ENCODE peak calls at places on chromosomes 5 and 9, in five cellular contexts. R is osteoblast; I is CD4-positive, CD25-positive, alpha-beta regulatory T cell; F is HFF-Myc; A is OCI-LY7. H is an unnamed sample.

GRCh38 chr5:168020522-168021294 is 270.7 kb upstream of the WWC1 start:
- DNase-seq in R (peak), I (no peak), F (no peak), A (no peak), H (no peak)

GRCh38 chr5:58411372-58411771 is 48.5 kb downstream of the PLK2 start:
- DNase-seq in R (no peak), I (no peak), F (no peak), A (no peak), H (no peak)

GRCh38 chr5:74412064-74412463 is 228.5 kb downstream of the ENC1 start:
- DNase-seq in R (no peak), I (no peak), F (no peak), A (no peak), H (no peak)

GRCh38 chr5:17796757-17797398 is 162.6 kb downstream of the TAF11L14 start:
- DNase-seq in R (no peak), I (no peak), F (no peak), A (no peak), H (no peak)

GRCh38 chr9:137304383-137305059 is 2.5 kb upstream of the NRARP start:
- DNase-seq in R (peak), I (no peak), F (no peak), A (no peak), H (peak)

GRCh38 chr5:140182803-140183367 is 7.9 kb downstream of the CYSTM1 start:
- DNase-seq in R (no peak), I (no peak), F (no peak), A (no peak), H (no peak)

GRCh38 chr5:139459451-139459934 is 3.0 kb downstream of the ECSCR start:
- DNase-seq in R (no peak), I (no peak), F (no peak), A (no peak), H (peak)

GRCh38 chr9:73125651-73126050 is 26.0 kb upstream of the ANXA1 start:
- DNase-seq in R (no peak), I (no peak), F (no peak), A (no peak), H (no peak)

GRCh38 chr9:79357620-79358019 is 214.1 kb upstream of the TLE4 start:
- DNase-seq in R (no peak), I (no peak), F (no peak), A (no peak), H (no peak)

GRCh38 chr5:173311818-173312585 is 16.2 kb downstream of the STC2 start:
- DNase-seq in R (no peak), I (no peak), F (no peak), A (no peak), H (no peak)

GRCh38 chr9:85521331-85522197 is 220.2 kb downstream of the AGTPBP1 start:
- DNase-seq in R (no peak), I (no peak), F (no peak), A (no peak), H (no peak)

GRCh38 chr9:127523312-127523851 is 72.1 kb downstream of the LRSAM1 start:
- DNase-seq in R (peak), I (no peak), F (no peak), A (no peak), H (no peak)

GRCh38 chr5:42595597-42595996 is 161.0 kb upstream of the CCDC152 start:
- DNase-seq in R (no peak), I (no peak), F (no peak), A (no peak), H (no peak)

GRCh38 chr5:76404694-76405306 is 1.7 kb downstream of the IQGAP2 start:
- DNase-seq in R (no peak), I (no peak), F (no peak), A (peak), H (no peak)

GRCh38 chr5:162496080-162496808 is 428.7 kb downstream of the GABRG2 start:
- DNase-seq in R (no peak), I (no peak), F (no peak), A (no peak), H (no peak)

GRCh38 chr9:110197330-110198187 is 10.4 kb downstream of the C9orf152 start:
- DNase-seq in R (no peak), I (no peak), F (no peak), A (no peak), H (no peak)

GRCh38 chr5:124302504-124302903 is 443.9 kb downstream of the ZNF608 start:
- DNase-seq in R (no peak), I (no peak), F (no peak), A (no peak), H (no peak)

GRCh38 chr5:125137535-125137934 is 391.1 kb upstream of the ZNF608 start:
- DNase-seq in R (no peak), I (no peak), F (no peak), A (peak), H (no peak)

GRCh38 chr5:173283318-173284288 is 44.6 kb downstream of the STC2 start:
- DNase-seq in R (peak), I (peak), F (peak), A (peak), H (peak)

GRCh38 chr9:105475302-105475701 is 27.5 kb downstream of the FSD1L start:
- DNase-seq in R (no peak), I (no peak), F (no peak), A (peak), H (no peak)

GRCh38 chr5:173757817-173758216 is 130.3 kb upstream of the CPEB4 start:
- DNase-seq in R (no peak), I (no peak), F (no peak), A (no peak), H (no peak)

GRCh38 chr5:67291671-67292070 is 95.1 kb upstream of the CD180 start:
- DNase-seq in R (no peak), I (no peak), F (no peak), A (no peak), H (no peak)

GRCh38 chr5:126683912-126684311 is 83.2 kb downstream of the PHAX start:
- DNase-seq in R (no peak), I (no peak), F (no peak), A (no peak), H (no peak)

GRCh38 chr5:78893959-78894676 is 91.0 kb downstream of the ARSB start:
- DNase-seq in R (no peak), I (no peak), F (no peak), A (peak), H (peak)

GRCh38 chr9:70390922-70391321 is 23.5 kb downstream of the KLF9 start:
- DNase-seq in R (no peak), I (no peak), F (no peak), A (no peak), H (no peak)

GRCh38 chr9:114677418-114677817 is 4.6 kb downstream of the TEX48 start:
- DNase-seq in R (peak), I (no peak), F (peak), A (no peak), H (no peak)

GRCh38 chr5:141402553-141403328 is at the start of gene PCDHGA9:
- DNase-seq in R (no peak), I (no peak), F (no peak), A (no peak), H (no peak)

GRCh38 chr5:5891350-5891749 is 468.9 kb downstream of the ICE1 start:
- DNase-seq in R (no peak), I (no peak), F (no peak), A (no peak), H (no peak)

GRCh38 chr5:38601843-38602424 is 45.5 kb upstream of the LIFR start:
- DNase-seq in R (peak), I (no peak), F (no peak), A (no peak), H (no peak)

DNA sequence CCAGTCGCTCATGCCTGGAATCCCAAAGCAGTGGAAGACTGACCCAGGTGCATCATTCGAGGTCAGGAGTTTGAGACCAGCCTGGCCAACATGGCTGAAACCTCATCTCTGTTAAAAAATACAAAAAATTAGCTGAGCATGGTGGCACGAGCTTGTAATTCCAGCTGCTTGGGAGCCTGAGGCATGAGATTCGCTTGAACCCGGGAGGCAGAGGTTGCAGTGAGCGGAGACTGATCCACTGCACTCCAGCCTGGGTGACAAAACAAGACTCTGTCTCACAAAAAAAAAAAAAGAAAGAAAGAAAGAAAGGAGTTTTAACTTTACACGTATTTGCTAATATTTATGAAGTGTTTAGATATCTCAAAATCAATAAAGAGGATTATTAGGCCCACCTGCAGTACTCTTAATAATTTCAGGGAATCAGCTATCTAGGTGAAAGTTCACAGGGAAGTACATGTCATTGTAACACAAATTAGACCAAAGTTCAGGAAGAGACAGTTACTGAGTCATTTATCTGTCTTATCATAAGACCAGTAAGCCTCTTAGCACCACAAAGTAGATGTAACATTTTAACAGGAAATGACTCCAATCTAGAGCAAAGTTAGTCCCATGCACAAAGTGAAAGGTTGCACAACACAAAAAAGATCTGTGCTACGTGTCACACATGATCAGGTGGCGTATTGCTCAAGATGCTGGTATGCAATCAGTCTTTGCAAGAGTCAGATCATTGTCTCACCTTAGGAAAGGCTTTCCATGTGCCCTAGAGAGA is 34.1 kb upstream of the PLIN2 start:
- DNase-seq in R (peak), I (peak), F (no peak), A (no peak), H (peak)
- H3K4me3 ChIP-seq in R (no peak), I (peak), F (no peak), A (no peak), H (no peak)

DNA sequence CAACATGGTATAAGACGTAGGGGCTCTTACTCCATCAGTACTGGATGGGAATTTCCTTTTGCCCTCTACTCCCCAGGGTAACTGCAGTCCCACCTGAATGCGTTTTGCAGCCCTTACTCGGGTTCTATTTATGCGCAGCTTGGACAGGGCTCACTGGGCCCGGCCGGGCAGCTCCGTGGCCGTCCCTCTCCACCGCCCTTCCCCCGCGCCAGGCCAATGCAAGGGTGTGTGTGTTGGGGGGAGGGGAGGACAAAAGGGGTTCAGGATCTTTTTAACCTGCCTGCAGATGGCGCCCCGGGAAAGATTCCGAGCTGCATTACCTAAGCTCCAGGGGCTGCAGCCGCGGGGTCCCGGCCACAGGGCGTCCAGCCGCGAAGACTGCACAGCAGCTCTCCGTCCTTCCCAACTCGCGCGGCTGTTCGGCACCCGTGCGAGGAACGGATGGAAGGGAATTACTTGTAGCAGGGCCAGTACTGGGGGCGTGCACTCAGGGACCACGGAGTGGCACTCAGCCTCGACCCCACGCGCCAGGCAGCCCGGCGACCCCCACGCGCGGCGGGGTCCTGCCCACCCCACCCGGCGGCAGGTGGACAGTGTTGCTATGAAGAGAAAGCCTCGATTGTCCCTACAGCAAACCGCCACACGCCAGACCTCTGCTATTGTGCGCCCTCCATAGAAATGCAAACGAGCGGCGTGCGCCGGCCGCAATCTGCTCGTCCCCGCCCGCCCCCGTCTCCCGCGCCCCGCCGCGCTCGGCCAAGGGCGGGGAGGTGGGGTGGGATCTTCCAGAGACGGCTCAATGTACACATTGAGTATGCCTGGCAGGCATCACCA is 966 bp upstream of the GADD45G start:
- DNase-seq in R (peak), I (no peak), F (no peak), A (peak), H (peak)
- H3K4me3 ChIP-seq in R (peak), I (peak), F (peak), A (peak), H (peak)

GRCh38 chr5:120106912-120107525 is 357.1 kb upstream of the PRR16 start:
- DNase-seq in R (no peak), I (no peak), F (no peak), A (no peak), H (no peak)

GRCh38 chr5:120096413-120096812 is 367.7 kb upstream of the PRR16 start:
- DNase-seq in R (no peak), I (no peak), F (no peak), A (no peak), H (no peak)

GRCh38 chr5:120103498-120103897 is 360.6 kb upstream of the PRR16 start:
- DNase-seq in R (no peak), I (no peak), F (no peak), A (no peak), H (no peak)

GRCh38 chr5:120098902-120099301 is 365.2 kb upstream of the PRR16 start:
- DNase-seq in R (no peak), I (no peak), F (no peak), A (no peak), H (no peak)

GRCh38 chr5:120101771-120102170 is 362.3 kb upstream of the PRR16 start:
- DNase-seq in R (no peak), I (no peak), F (no peak), A (no peak), H (no peak)
- H3K4me3 ChIP-seq in R (no peak), I (no peak), F (no peak), A (no peak), H (no peak)

GRCh38 chr5:143399616-143400540 is 3.6 kb downstream of the NR3C1 start:
- DNase-seq in R (peak), I (no peak), F (no peak), A (peak), H (no peak)
- H3K4me3 ChIP-seq in R (peak), I (peak), F (peak), A (peak), H (peak)

DNA sequence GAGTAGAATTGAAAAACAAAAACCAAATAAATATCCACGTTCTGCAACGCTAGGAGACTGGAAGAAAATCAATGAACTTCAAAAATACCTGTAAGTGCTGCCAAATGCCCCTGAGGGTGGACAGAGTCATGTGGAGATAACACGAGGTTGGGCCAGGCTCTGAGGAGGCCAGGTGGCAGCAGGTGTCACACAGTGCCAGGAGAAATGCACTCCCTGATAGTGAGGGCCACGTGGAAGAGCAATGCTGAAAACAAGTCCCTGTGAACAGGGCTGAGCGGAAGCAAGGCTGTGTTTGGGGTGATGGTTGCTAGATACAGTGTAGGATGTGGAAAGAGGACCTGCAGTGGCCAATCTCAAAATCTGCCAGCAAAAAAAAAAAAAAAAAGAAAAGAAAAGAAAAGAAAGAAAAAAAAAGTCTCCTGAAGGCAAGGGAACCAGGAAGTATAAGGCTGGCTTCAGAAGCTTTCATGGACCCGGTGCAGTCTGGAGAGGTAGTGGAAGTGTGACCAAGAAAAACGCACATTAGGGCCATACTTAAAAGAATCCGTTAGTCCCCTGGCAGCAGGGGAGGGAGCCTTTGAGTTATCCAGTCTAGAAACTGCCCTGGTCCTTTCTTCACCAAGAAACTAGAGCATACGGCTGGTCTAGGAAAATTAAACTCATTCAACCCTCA is 16.8 kb downstream of the C1QTNF3 start:
- DNase-seq in R (peak), I (no peak), F (no peak), A (no peak), H (no peak)
- H3K4me3 ChIP-seq in R (no peak), I (no peak), F (no peak), A (no peak), H (no peak)

GRCh38 chr5:149552038-149552494 is 827 bp upstream of the CSNK1A1 start:
- DNase-seq in R (no peak), I (no peak), F (no peak), A (no peak), H (no peak)

GRCh38 chr5:149551227-149552037 is at the start of gene CSNK1A1:
- DNase-seq in R (peak), I (peak), F (peak), A (peak), H (peak)

GRCh38 chr5:149550267-149550582 is 1.0 kb downstream of the CSNK1A1 start:
- DNase-seq in R (peak), I (no peak), F (no peak), A (no peak), H (no peak)

GRCh38 chr5:149549461-149550266 is 1.6 kb downstream of the CSNK1A1 start:
- DNase-seq in R (peak), I (peak), F (no peak), A (peak), H (peak)

DNA sequence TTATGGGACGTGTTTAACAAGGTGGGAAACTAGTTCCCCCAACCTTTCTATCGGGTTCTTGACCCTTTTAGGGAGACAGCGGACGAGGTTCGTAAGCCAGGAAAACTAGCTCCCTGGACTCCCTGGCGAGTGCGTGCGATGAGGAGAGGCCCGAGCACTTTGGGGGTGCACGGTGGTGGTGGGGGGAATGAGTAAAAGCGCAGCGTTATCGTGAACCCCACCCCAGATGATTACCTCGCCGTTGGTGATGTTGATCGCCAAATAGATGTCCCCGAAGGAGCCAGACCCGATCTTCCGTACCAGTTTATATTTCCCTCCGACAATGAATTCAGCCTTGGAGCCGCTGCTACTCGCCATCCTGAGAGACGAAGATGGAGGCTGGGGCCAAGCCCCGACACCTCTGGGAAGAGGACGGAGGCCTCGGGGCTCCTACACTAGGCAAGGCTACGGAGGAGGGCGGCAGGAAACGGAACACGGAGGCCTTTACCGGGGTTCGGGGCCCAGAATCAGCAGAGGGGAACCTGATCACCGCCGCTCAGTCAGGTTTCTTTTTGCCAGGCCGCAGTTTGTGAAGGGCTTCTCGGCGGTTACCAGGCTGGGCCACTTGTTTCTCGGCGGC is 522 bp downstream of the CSNK1A1 start:
- DNase-seq in R (peak), I (no peak), F (no peak), A (peak), H (no peak)
- H3K4me3 ChIP-seq in R (peak), I (peak), F (peak), A (peak), H (peak)